ENCODE peak calls at places on chromosomes 11 and 22, in four cellular contexts. Z is A549, G is heart left ventricle, U is uterus. F is an unnamed sample.

GRCh38 chr11:61141601-61142028 is 19.6 kb downstream of the VPS37C start:
- DNase-seq in U (no peak), G (no peak), Z (no peak), F (peak; percentile 68)

GRCh38 chr11:131859811-131860210 is 489.4 kb downstream of the NTM start:
- DNase-seq in G (no peak), Z (no peak), U (no peak), F (no peak)

GRCh38 chr22:47199261-47199948 is 437.0 kb downstream of the TBC1D22A start:
- DNase-seq in G (no peak), U (no peak), Z (no peak), F (no peak)

GRCh38 chr11:34926101-34926830 is 9.8 kb downstream of the PDHX start:
- DNase-seq in G (no peak), U (no peak), Z (peak; percentile 53), F (peak; percentile 55)

GRCh38 chr11:78886616-78887015 is 312.0 kb upstream of the NARS2 start:
- DNase-seq in G (no peak), U (no peak), Z (no peak), F (no peak)

GRCh38 chr22:29706991-29707390 is 12.8 kb upstream of the CABP7 start:
- DNase-seq in U (no peak), Z (no peak), G (no peak), F (no peak)

GRCh38 chr11:14026961-14027360 is 64.4 kb downstream of the SPON1 start:
- DNase-seq in G (peak; percentile 53), Z (no peak), U (no peak), F (no peak)

GRCh38 chr11:130601141-130601540 is 152.7 kb downstream of the ADAMTS15 start:
- DNase-seq in Z (no peak), U (peak; percentile 77), G (peak; percentile 74), F (no peak)

GRCh38 chr22:27408068-27408467 is 393.5 kb downstream of the MN1 start:
- DNase-seq in Z (no peak), U (no peak), G (no peak), F (no peak)

GRCh38 chr11:26493616-26494015 is 78.4 kb downstream of the MUC15 start:
- DNase-seq in Z (no peak), U (no peak), G (no peak), F (no peak)

GRCh38 chr11:10044618-10045017 is 249.4 kb downstream of the SBF2 start:
- DNase-seq in Z (peak; percentile 72), U (no peak), G (no peak), F (peak; percentile 22)

GRCh38 chr11:112322173-112322813 is 61.6 kb upstream of the PLET1 start:
- DNase-seq in Z (no peak), G (no peak), U (no peak), F (no peak)

GRCh38 chr11:73204711-73205121 is 13.4 kb upstream of the P2RY2 start:
- DNase-seq in G (peak; percentile 41), U (no peak), Z (no peak), F (no peak)
- TF ChIP-seq POLR2A in G (no peak), U (no peak), Z (no peak), F (no peak)

DNA sequence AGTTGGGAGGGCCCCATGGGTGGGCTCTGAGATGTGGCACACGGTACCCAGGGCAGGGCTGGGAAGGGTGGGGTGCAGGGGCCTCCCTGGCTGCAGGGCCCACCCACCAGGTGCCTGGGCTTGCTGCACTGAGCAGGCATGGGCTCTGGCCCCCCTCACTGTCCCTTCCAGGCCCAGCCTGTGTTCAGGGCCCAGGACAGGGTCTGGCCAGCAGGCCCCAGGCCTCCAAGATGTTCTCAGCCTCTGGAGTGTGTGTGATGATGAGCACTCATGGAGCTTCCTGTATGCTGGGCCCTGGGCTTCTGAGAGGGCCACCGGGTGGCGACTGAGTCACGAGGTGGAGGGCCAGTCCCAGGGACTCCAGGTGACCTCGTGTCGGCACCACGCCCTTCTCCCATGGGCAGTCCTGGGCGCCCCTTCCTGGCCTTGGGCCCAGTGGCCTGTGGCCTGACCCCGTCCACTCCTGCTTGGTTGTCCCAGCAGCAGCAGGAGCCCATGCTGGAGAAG is 55.9 kb upstream of the CCDC188 start:
- DNase-seq in Z (peak; percentile 17), G (no peak), U (no peak), F (no peak)
- TF ChIP-seq POLR2A in Z (no peak), G (no peak), U (no peak), F (no peak)

GRCh38 chr11:47784785-47785381 is 17.7 kb upstream of the FNBP4 start:
- DNase-seq in Z (no peak), U (no peak), G (no peak), F (no peak)
- TF ChIP-seq POLR2A in Z (no peak), U (no peak), G (no peak), F (no peak)

GRCh38 chr11:118930152-118930712 is 4.5 kb upstream of the BCL9L start:
- DNase-seq in G (peak; percentile 84), U (peak; percentile 91), Z (peak; percentile 81), F (peak; percentile 73)
- TF ChIP-seq POLR2A in G (no peak), U (no peak), Z (no peak), F (no peak)

DNA sequence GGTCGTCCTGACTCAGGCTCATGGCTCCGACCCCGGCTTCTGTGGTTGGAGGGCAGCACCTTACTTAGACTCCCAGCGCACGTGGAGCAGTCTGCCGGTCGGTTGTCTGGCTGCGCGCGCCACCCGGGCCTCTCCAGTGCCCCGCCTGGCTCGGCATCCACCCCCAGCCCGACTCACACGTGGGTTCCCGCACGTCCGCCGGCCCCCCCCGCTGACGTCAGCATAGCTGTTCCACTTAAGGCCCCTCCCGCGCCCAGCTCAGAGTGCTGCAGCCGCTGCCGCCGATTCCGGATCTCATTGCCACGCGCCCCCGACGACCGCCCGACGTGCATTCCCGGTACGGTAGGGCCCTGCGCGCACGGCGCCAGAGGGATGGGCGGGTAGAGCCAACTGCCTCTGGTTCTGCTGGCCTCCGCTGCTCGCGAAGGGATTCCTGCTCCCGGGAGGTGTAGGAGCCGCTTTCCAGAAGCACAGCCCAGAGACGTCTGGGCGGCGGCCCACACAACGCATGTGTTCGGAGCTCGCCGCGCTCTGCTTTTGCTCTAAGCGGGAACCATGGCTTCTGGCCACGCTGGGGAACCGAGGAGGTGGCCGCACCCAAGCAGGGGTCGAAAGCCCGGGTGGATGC is at the start of gene LDHA:
- DNase-seq in U (peak; percentile 97), Z (peak; percentile 99), G (peak; percentile 98), F (peak; percentile 94)
- TF ChIP-seq POLR2A in U (peak; percentile 90), Z (peak; percentile 100), G (peak; percentile 62), F (peak; percentile 85)

DNA sequence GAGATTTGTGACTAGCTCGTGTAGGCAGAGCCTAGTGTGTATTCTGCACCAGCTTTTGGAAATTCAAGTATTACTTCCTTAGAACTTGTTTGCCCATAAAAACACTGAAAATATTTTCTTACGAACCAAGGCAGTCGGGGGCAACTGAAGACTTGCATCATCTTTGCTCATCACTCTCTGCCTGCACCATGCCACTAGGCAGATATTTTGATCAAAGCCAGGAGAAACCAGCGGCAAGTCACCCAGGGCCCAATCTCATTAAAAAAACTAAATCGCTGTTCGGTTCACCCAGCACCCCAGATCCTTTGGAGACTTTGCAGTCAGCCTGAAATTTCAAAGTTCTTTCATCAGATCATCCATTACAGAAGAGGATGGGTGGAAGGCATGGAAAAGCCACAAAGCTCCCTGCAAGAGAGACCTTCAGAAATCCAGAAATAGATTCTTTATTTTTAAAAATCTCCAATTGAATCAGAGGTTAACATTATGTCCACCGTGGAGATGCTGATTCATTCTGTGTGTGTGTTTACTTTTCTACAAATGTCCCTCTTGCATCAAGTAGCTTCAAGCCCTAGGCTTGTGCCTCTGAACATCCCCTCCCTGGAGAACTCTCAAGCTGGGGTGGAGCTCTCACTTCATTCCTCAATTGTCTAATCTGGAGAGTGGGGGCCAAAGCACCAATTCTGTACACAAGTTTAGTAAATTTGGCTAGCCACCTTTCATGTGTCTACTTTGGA is 78.4 kb downstream of the ETS1 start:
- DNase-seq in U (no peak), G (no peak), Z (peak; percentile 74), F (no peak)
- TF ChIP-seq POLR2A in U (no peak), G (no peak), Z (no peak), F (no peak)

GRCh38 chr11:124950606-124951330 is 3.2 kb upstream of the CCDC15 start:
- DNase-seq in Z (no peak), G (no peak), U (no peak), F (no peak)

GRCh38 chr11:124951341-124951740 is 2.7 kb upstream of the CCDC15 start:
- DNase-seq in Z (no peak), U (no peak), G (no peak), F (no peak)

GRCh38 chr11:124953753-124954624 is at the start of gene CCDC15:
- DNase-seq in Z (peak; percentile 94), U (peak; percentile 96), G (peak; percentile 98), F (peak; percentile 97)
- TF ChIP-seq POLR2A in Z (peak; percentile 86), U (peak; percentile 82), G (no peak), F (peak; percentile 97)